ENCODE peak calls at places on chromosome 14, in seven cellular contexts. One of them, this sample, is unnamed.

GRCh38 chr14:96403409-96403808 is 11.5 kb downstream of the AK7 start:
- DNase-seq in Caco-2: no peak
- DNase-seq in cardiac fibroblast: no peak
- DNase-seq in activated CD4-positive, CD25-positive, alpha-beta regulatory T cell: no peak
- DNase-seq in NCI-H774: no peak
- DNase-seq in lower lobe of right lung: no peak
- DNase-seq in foreskin melanocyte: no peak
- DNase-seq in this sample: no peak

GRCh38 chr14:55782166-55782565 is 202.2 kb downstream of the KTN1 start:
- DNase-seq in Caco-2: no peak
- DNase-seq in cardiac fibroblast: peak
- DNase-seq in activated CD4-positive, CD25-positive, alpha-beta regulatory T cell: no peak
- DNase-seq in NCI-H774: no peak
- DNase-seq in lower lobe of right lung: no peak
- DNase-seq in foreskin melanocyte: no peak
- DNase-seq in this sample: no peak

GRCh38 chr14:20278414-20278813 is 27.3 kb downstream of the TTC5 start:
- DNase-seq in Caco-2: no peak
- DNase-seq in cardiac fibroblast: peak
- DNase-seq in activated CD4-positive, CD25-positive, alpha-beta regulatory T cell: no peak
- DNase-seq in NCI-H774: no peak
- DNase-seq in lower lobe of right lung: peak
- DNase-seq in foreskin melanocyte: no peak
- DNase-seq in this sample: no peak

GRCh38 chr14:100348253-100348729 is 25.2 kb downstream of the SLC25A47 start:
- DNase-seq in Caco-2: no peak
- DNase-seq in cardiac fibroblast: no peak
- DNase-seq in activated CD4-positive, CD25-positive, alpha-beta regulatory T cell: no peak
- DNase-seq in NCI-H774: no peak
- DNase-seq in lower lobe of right lung: no peak
- DNase-seq in foreskin melanocyte: no peak
- DNase-seq in this sample: no peak

GRCh38 chr14:88189840-88190191 is 133.3 kb downstream of the KCNK10 start:
- DNase-seq in Caco-2: peak
- DNase-seq in cardiac fibroblast: no peak
- DNase-seq in activated CD4-positive, CD25-positive, alpha-beta regulatory T cell: no peak
- DNase-seq in NCI-H774: no peak
- DNase-seq in lower lobe of right lung: no peak
- DNase-seq in foreskin melanocyte: no peak
- DNase-seq in this sample: no peak

GRCh38 chr14:49692895-49693737 is at the start of gene KLHDC1:
- DNase-seq in Caco-2: peak
- DNase-seq in cardiac fibroblast: peak
- DNase-seq in activated CD4-positive, CD25-positive, alpha-beta regulatory T cell: peak
- DNase-seq in NCI-H774: peak
- DNase-seq in lower lobe of right lung: peak
- DNase-seq in foreskin melanocyte: peak
- DNase-seq in this sample: peak

GRCh38 chr14:72830786-72831583 is 62.9 kb downstream of the DPF3 start:
- DNase-seq in Caco-2: no peak
- DNase-seq in cardiac fibroblast: peak
- DNase-seq in activated CD4-positive, CD25-positive, alpha-beta regulatory T cell: no peak
- DNase-seq in NCI-H774: no peak
- DNase-seq in lower lobe of right lung: no peak
- DNase-seq in foreskin melanocyte: no peak
- DNase-seq in this sample: no peak

GRCh38 chr14:51962678-51963077 is 26.7 kb upstream of the RTRAF start:
- DNase-seq in Caco-2: no peak
- DNase-seq in cardiac fibroblast: peak
- DNase-seq in activated CD4-positive, CD25-positive, alpha-beta regulatory T cell: no peak
- DNase-seq in NCI-H774: no peak
- DNase-seq in lower lobe of right lung: no peak
- DNase-seq in foreskin melanocyte: no peak
- DNase-seq in this sample: no peak

GRCh38 chr14:93464271-93464670 is 33.5 kb downstream of the UNC79 start:
- DNase-seq in Caco-2: no peak
- DNase-seq in cardiac fibroblast: no peak
- DNase-seq in activated CD4-positive, CD25-positive, alpha-beta regulatory T cell: no peak
- DNase-seq in NCI-H774: no peak
- DNase-seq in lower lobe of right lung: no peak
- DNase-seq in foreskin melanocyte: no peak
- DNase-seq in this sample: no peak

GRCh38 chr14:68020999-68021663 is 201.6 kb downstream of the RAD51B start:
- DNase-seq in Caco-2: no peak
- DNase-seq in cardiac fibroblast: no peak
- DNase-seq in activated CD4-positive, CD25-positive, alpha-beta regulatory T cell: no peak
- DNase-seq in NCI-H774: no peak
- DNase-seq in lower lobe of right lung: no peak
- DNase-seq in foreskin melanocyte: no peak
- DNase-seq in this sample: no peak

GRCh38 chr14:22560638-22561365 is 28.2 kb downstream of the DAD1 start:
- DNase-seq in Caco-2: peak
- DNase-seq in cardiac fibroblast: no peak
- DNase-seq in activated CD4-positive, CD25-positive, alpha-beta regulatory T cell: no peak
- DNase-seq in NCI-H774: peak
- DNase-seq in lower lobe of right lung: no peak
- DNase-seq in foreskin melanocyte: no peak
- DNase-seq in this sample: no peak

GRCh38 chr14:74619672-74620131 is 7.7 kb upstream of the LTBP2 start:
- DNase-seq in Caco-2: no peak
- DNase-seq in cardiac fibroblast: peak
- DNase-seq in activated CD4-positive, CD25-positive, alpha-beta regulatory T cell: no peak
- DNase-seq in NCI-H774: no peak
- DNase-seq in lower lobe of right lung: peak
- DNase-seq in foreskin melanocyte: peak
- DNase-seq in this sample: peak

GRCh38 chr14:104953097-104953496 is 25.1 kb downstream of the AHNAK2 start:
- DNase-seq in Caco-2: no peak
- DNase-seq in cardiac fibroblast: no peak
- DNase-seq in activated CD4-positive, CD25-positive, alpha-beta regulatory T cell: no peak
- DNase-seq in NCI-H774: no peak
- DNase-seq in lower lobe of right lung: no peak
- DNase-seq in foreskin melanocyte: no peak
- DNase-seq in this sample: no peak

GRCh38 chr14:88667555-88668273 is 104.9 kb downstream of the ZC3H14 start:
- DNase-seq in Caco-2: peak
- DNase-seq in cardiac fibroblast: peak
- DNase-seq in activated CD4-positive, CD25-positive, alpha-beta regulatory T cell: no peak
- DNase-seq in NCI-H774: peak
- DNase-seq in lower lobe of right lung: no peak
- DNase-seq in foreskin melanocyte: peak
- DNase-seq in this sample: peak

GRCh38 chr14:100498068-100498467 is 89.1 kb downstream of the BEGAIN start:
- DNase-seq in Caco-2: no peak
- DNase-seq in cardiac fibroblast: no peak
- DNase-seq in activated CD4-positive, CD25-positive, alpha-beta regulatory T cell: no peak
- DNase-seq in NCI-H774: no peak
- DNase-seq in lower lobe of right lung: no peak
- DNase-seq in foreskin melanocyte: no peak
- DNase-seq in this sample: no peak